ENCODE peak calls at places on chromosome 19, in eight cellular contexts. T is Peyer's patch, O is IMR-90, Y is heart left ventricle, H is H1, S is stomach, J is A549, B is uterus. D is an unnamed sample. For H3K4me1, the result is how much of the 10 kb centered on the place peaks cover.

GRCh38 chr19:38649305-38650179 is 2.1 kb downstream of the ACTN4 start:
- DNase-seq in T (peak), O (no peak), Y (peak), H (no peak), S (peak), J (peak), B (peak), D (peak)

GRCh38 chr19:51572908-51573307 is 1.8 kb downstream of the ZNF175 start:
- DNase-seq in T (no peak), O (peak), Y (no peak), H (no peak), S (no peak), J (no peak), B (no peak), D (no peak)

GRCh38 chr19:14470031-14470876 is 4.9 kb downstream of the PTGER1 start:
- DNase-seq in T (no peak), O (no peak), Y (no peak), H (no peak), S (no peak), J (no peak), B (no peak), D (no peak)

GRCh38 chr19:27972291-27973040 is 1240.5 kb downstream of the UQCRFS1 start:
- DNase-seq in T (no peak), O (no peak), Y (no peak), H (no peak), S (no peak), J (no peak), B (no peak), D (no peak)

GRCh38 chr19:53991224-53992113 is at the start of gene CACNG6:
- DNase-seq in T (no peak), O (no peak), Y (no peak), H (no peak), S (peak), J (peak), B (no peak), D (no peak)

GRCh38 chr19:42274065-42274682 is 5.1 kb downstream of the CIC start:
- DNase-seq in T (no peak), O (no peak), Y (no peak), H (no peak), S (no peak), J (no peak), B (no peak), D (no peak)

GRCh38 chr19:6065685-6066365 is 44.5 kb downstream of the RFX2 start:
- DNase-seq in T (peak), O (peak), Y (no peak), H (no peak), S (no peak), J (peak), B (peak), D (peak)

GRCh38 chr19:42589792-42590191 is 4.9 kb downstream of the CEACAM8 start:
- DNase-seq in T (no peak), O (no peak), Y (no peak), H (no peak), S (no peak), J (no peak), B (no peak), D (no peak)

GRCh38 chr19:10230904-10231623 is at the start of gene S1PR2:
- DNase-seq in T (peak), O (peak), Y (peak), H (no peak), S (peak), J (peak), B (peak), D (peak)

GRCh38 chr19:29806098-29806866 is 5.5 kb upstream of the CCNE1 start:
- DNase-seq in T (no peak), O (peak), Y (peak), H (no peak), S (no peak), J (peak), B (no peak), D (no peak)

GRCh38 chr19:35856001-35856400 is 710 bp upstream of the KIRREL2 start:
- DNase-seq in T (no peak), O (no peak), Y (no peak), H (no peak), S (no peak), J (no peak), B (no peak), D (no peak)

GRCh38 chr19:35856546-35857149 is at the start of gene KIRREL2:
- DNase-seq in T (no peak), O (no peak), Y (no peak), H (no peak), S (no peak), J (no peak), B (no peak), D (no peak)

GRCh38 chr19:6271721-6272410 is 7.9 kb downstream of the MLLT1 start:
- DNase-seq in T (peak), O (peak), Y (peak), H (no peak), S (peak), J (no peak), B (peak), D (peak)

GRCh38 chr19:5492813-5493409 is 37.7 kb downstream of the ZNRF4 start:
- DNase-seq in T (no peak), O (no peak), Y (no peak), H (no peak), S (no peak), J (no peak), B (no peak), D (no peak)

GRCh38 chr19:50173144-50173543 is 10.1 kb upstream of the IZUMO2 start:
- DNase-seq in T (peak), O (no peak), Y (no peak), H (no peak), S (peak), J (no peak), B (no peak), D (peak)

GRCh38 chr19:17542042-17542441 is 13.4 kb upstream of the COLGALT1 start:
- DNase-seq in T (no peak), O (no peak), Y (no peak), H (no peak), S (no peak), J (no peak), B (no peak), D (no peak)

GRCh38 chr19:3860499-3860898 is 8.3 kb downstream of the ZFR2 start:
- DNase-seq in T (no peak), O (no peak), Y (no peak), H (no peak), S (no peak), J (no peak), B (no peak), D (no peak)

GRCh38 chr19:51394045-51394836 is 3.9 kb upstream of the C19orf84 start:
- DNase-seq in T (peak), O (peak), Y (peak), H (peak), S (peak), J (peak), B (peak), D (peak)

GRCh38 chr19:16369664-16370576 is 45.3 kb downstream of the KLF2 start:
- DNase-seq in T (no peak), O (no peak), Y (no peak), H (no peak), S (no peak), J (no peak), B (no peak), D (no peak)

GRCh38 chr19:48837081-48837524 is 812 bp upstream of the HSD17B14 start:
- DNase-seq in T (peak), O (peak), Y (peak), H (peak), S (peak), J (peak), B (peak), D (peak)

GRCh38 chr19:37572203-37572602 is 22.4 kb downstream of the ZNF571 start:
- DNase-seq in T (no peak), O (peak), Y (no peak), H (no peak), S (no peak), J (no peak), B (no peak), D (no peak)

GRCh38 chr19:46546194-46546896 is 50.7 kb upstream of the PNMA8B start:
- DNase-seq in T (peak), O (peak), Y (no peak), H (no peak), S (peak), J (peak), B (no peak), D (peak)

GRCh38 chr19:55041627-55042343 is 3.7 kb upstream of the GP6 start:
- DNase-seq in T (no peak), O (no peak), Y (no peak), H (no peak), S (no peak), J (no peak), B (no peak), D (no peak)

GRCh38 chr19:55042344-55042678 is 4.2 kb upstream of the GP6 start:
- DNase-seq in T (no peak), O (no peak), Y (no peak), H (no peak), S (no peak), J (no peak), B (no peak), D (no peak)

GRCh38 chr19:55042688-55043087 is 4.6 kb upstream of the GP6 start:
- DNase-seq in T (no peak), O (no peak), Y (no peak), H (no peak), S (no peak), J (no peak), B (no peak), D (no peak)

GRCh38 chr19:55044286-55044685 is 6.2 kb upstream of the GP6 start:
- DNase-seq in T (no peak), O (no peak), Y (no peak), H (no peak), S (no peak), J (no peak), B (no peak), D (no peak)

DNA sequence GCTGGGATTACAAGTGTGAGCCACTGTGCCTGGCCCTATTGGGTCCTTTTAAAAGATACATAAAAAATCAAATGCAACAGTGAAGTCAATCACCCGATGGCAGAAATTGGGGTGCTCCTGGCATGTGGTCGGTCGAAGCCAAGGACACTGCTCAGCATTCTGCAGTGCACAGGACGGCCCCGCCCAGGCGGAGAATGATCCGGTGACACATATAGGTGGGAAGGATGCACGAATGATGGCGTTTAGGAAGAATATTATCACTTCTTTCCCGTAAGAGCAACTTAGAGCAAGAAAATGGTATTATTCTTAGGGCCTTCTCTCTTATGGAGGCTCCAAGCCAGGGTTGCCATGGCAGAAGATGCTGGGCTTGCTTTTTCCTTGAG is 3.2 kb upstream of the GP6 start:
- DNase-seq in T (no peak), O (no peak), Y (no peak), H (no peak), S (no peak), J (no peak), B (no peak), D (no peak)
- TF ChIP-seq POLR2A in T (no peak), O (no peak), Y (no peak), H (no peak), S (no peak), J (no peak), B (no peak), D (no peak)

DNA sequence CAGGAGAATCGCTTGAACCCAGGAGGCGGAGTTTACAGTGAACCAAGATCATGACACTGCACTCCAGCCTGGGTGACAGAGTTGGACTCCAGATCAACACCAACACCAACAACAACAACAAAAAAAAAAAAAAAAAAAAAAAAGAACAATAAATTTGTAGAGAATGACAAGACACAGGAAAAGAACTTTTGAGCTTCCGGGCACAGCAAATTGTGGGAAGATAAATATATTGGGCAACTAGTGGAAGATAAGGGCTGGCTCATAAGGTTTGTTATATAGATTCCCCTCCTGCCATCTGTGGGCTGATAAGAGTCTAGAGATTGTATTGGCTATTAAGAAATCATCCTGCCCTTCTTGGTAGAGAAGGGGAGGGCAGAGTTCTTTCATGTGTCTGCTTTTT is 33.2 kb upstream of the CYP2S1 start:
- DNase-seq in T (no peak), O (no peak), Y (no peak), H (no peak), S (no peak), J (peak), B (no peak), D (no peak)
- H3K4me1 ChIP-seq in T (under half), O (under half), Y (under half), H (under half), S (under half), J (under half), B (under half), D (under half)

GRCh38 chr19:31314849-31315620 is 34.2 kb downstream of the TSHZ3 start:
- DNase-seq in T (no peak), O (no peak), Y (no peak), H (no peak), S (no peak), J (peak), B (no peak), D (no peak)
- TF ChIP-seq CTCF in T (no peak), O (peak), Y (no peak), H (peak), S (no peak), J (no peak), B (no peak), D (peak)

DNA sequence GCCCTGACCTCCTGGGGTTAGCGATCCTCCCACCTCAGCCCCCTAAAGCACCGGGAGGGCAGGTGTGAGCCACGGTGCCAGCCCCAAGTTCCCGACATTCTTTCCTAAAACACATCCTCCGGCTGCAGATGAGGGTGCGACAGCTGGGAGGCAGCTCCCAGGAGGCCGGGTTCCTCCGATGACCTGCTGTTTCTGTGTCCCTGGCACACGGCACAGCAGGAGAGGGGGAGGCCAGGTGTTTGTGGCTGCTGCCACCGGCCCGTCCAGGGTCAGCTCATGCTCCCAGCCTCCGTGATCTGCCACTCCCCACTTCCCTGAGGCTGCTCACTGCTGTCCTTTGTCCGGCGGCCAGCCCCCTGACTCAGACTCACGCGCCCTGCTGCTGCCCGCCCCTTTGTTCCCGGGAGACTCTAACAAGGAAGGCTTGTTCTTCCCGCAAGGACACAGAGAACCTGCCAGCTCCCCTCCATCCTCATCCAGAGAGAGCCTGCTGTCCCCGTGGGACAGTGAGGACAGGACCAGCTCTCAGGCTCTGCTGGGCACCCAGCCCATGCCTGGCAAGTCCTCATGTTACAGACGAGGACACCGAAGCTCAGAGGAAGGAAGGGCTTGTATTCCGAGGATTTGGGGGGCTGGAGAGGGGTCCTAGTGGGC is 10.6 kb upstream of the MADCAM1 start:
- DNase-seq in T (peak), O (no peak), Y (no peak), H (no peak), S (no peak), J (no peak), B (no peak), D (no peak)
- TF ChIP-seq POLR2A in T (no peak), O (no peak), Y (no peak), H (no peak), S (no peak), J (no peak), B (no peak), D (no peak)

GRCh38 chr19:1875646-1876493 is 9.4 kb downstream of the ABHD17A start:
- DNase-seq in T (peak), O (peak), Y (peak), H (no peak), S (peak), J (peak), B (peak), D (peak)
- H3K4me1 ChIP-seq in T (under half), O (under half), Y (half or more), H (under half), S (half or more), J (under half), B (under half), D (under half)

GRCh38 chr19:2663920-2664571 is 38.4 kb downstream of the GNG7 start:
- DNase-seq in T (peak), O (no peak), Y (peak), H (no peak), S (peak), J (no peak), B (no peak), D (peak)
- TF ChIP-seq CTCF in T (no peak), O (peak), Y (peak), H (peak), S (no peak), J (no peak), B (no peak), D (no peak)